ENCODE peak calls at places on chromosomes 12 and 14, in eight cellular contexts. Z is RWPE1, V is gastrocnemius medialis, I is uterus, O is choroid plexus epithelial cell, Q is WTC11, P is endothelial cell, T is nephron progenitor cell. F is an unnamed sample.

GRCh38 chr12:53252349-53252916 is 15.7 kb upstream of the ESPL1 start:
- DNase-seq in O (peak; percentile 24), T (no peak), I (peak; percentile 31), P (no peak), Q (no peak), Z (peak; percentile 62), V (no peak), F (peak; percentile 37)

GRCh38 chr12:3170423-3171194 is 93.4 kb downstream of the TSPAN9 start:
- DNase-seq in Z (peak; percentile 85), P (no peak), Q (no peak), T (no peak), O (peak; percentile 94), I (no peak), V (no peak), F (peak; percentile 67)

GRCh38 chr12:52876371-52876770 is 27.6 kb upstream of the KRT78 start:
- DNase-seq in O (no peak), V (no peak), P (no peak), I (no peak), T (no peak), Z (peak; percentile 77), Q (no peak), F (no peak)

GRCh38 chr14:50882932-50883826 is 11.3 kb downstream of the ABHD12B start:
- DNase-seq in T (no peak), O (no peak), I (no peak), P (no peak), Z (no peak), V (no peak), Q (no peak), F (no peak)

GRCh38 chr14:24206260-24207103 is 986 bp downstream of the TSSK4 start:
- DNase-seq in V (no peak), T (no peak), P (no peak), I (no peak), O (no peak), Z (no peak), Q (no peak), F (no peak)

GRCh38 chr14:92185559-92185958 is 63.8 kb downstream of the CPSF2 start:
- DNase-seq in V (no peak), I (no peak), T (no peak), O (no peak), Q (no peak), Z (no peak), P (no peak), F (no peak)

GRCh38 chr14:104361101-104361591 is 218.4 kb upstream of the C14orf180 start:
- DNase-seq in V (no peak), O (no peak), Q (no peak), I (no peak), P (no peak), T (no peak), Z (no peak), F (no peak)

GRCh38 chr14:70289138-70289537 is 70.3 kb downstream of the COX16 start:
- DNase-seq in I (no peak), T (no peak), P (no peak), Z (no peak), O (no peak), Q (no peak), V (no peak), F (no peak)

GRCh38 chr12:4032906-4033628 is 159.9 kb upstream of the PARP11 start:
- DNase-seq in Z (peak; percentile 29), T (no peak), I (no peak), V (no peak), Q (no peak), O (no peak), P (no peak), F (peak; percentile 64)

GRCh38 chr14:50055461-50056228 is 60.7 kb downstream of the VCPKMT start:
- DNase-seq in O (peak; percentile 19), I (no peak), T (no peak), Z (no peak), P (no peak), V (no peak), Q (no peak), F (no peak)

GRCh38 chr14:105748204-105748578 is 221.8 kb downstream of the TMEM121 start:
- DNase-seq in Z (peak; percentile 19), O (no peak), T (no peak), I (peak; percentile 34), V (no peak), Q (no peak), P (no peak), F (no peak)

GRCh38 chr14:104724981-104725771 is 1.1 kb downstream of the ADSS1 start:
- DNase-seq in V (peak; percentile 48), T (peak; percentile 63), I (peak; percentile 44), O (peak; percentile 62), Z (no peak), Q (peak; percentile 59), P (peak; percentile 50), F (peak; percentile 27)

GRCh38 chr12:6443361-6443983 is 1.3 kb upstream of the CD27 start:
- DNase-seq in Z (no peak), Q (no peak), P (no peak), O (no peak), V (no peak), T (no peak), I (no peak), F (no peak)

GRCh38 chr14:101374373-101375338 is 186.6 kb upstream of the DIO3 start:
- DNase-seq in V (no peak), I (no peak), Q (no peak), T (no peak), O (no peak), P (no peak), Z (no peak), F (no peak)

GRCh38 chr12:11726659-11727058 is 77.2 kb downstream of the ETV6 start:
- DNase-seq in Q (no peak), O (no peak), I (no peak), T (no peak), V (no peak), P (no peak), Z (no peak), F (no peak)

GRCh38 chr12:11724888-11725310 is 75.4 kb downstream of the ETV6 start:
- DNase-seq in P (no peak), V (no peak), Q (no peak), O (peak; percentile 88), I (no peak), T (no peak), Z (no peak), F (peak; percentile 73)

GRCh38 chr12:11727133-11727664 is 77.7 kb downstream of the ETV6 start:
- DNase-seq in Q (no peak), P (no peak), O (no peak), T (no peak), I (no peak), Z (no peak), V (no peak), F (no peak)

GRCh38 chr12:11723993-11724392 is 74.5 kb downstream of the ETV6 start:
- DNase-seq in I (no peak), T (peak; percentile 25), V (peak; percentile 84), P (no peak), O (peak; percentile 85), Z (no peak), Q (no peak), F (peak; percentile 15)

GRCh38 chr12:11725616-11726015 is 76.1 kb downstream of the ETV6 start:
- DNase-seq in Z (no peak), T (no peak), O (peak; percentile 54), V (no peak), I (no peak), Q (no peak), P (no peak), F (no peak)
- TF ChIP-seq CTCF in Z (no peak), T (no peak), O (no peak), V (no peak), I (no peak), Q (no peak), P (no peak), F (no peak)

GRCh38 chr12:13941258-13942249 is 39.8 kb downstream of the GRIN2B start:
- DNase-seq in O (peak; percentile 6), V (no peak), I (no peak), P (peak; percentile 57), Z (peak; percentile 58), T (peak; percentile 34), Q (peak; percentile 74), F (peak; percentile 53)
- TF ChIP-seq CTCF in O (no peak), V (no peak), I (no peak), P (peak; percentile 47), Z (no peak), T (peak; percentile 41), Q (peak; percentile 27), F (no peak)

DNA sequence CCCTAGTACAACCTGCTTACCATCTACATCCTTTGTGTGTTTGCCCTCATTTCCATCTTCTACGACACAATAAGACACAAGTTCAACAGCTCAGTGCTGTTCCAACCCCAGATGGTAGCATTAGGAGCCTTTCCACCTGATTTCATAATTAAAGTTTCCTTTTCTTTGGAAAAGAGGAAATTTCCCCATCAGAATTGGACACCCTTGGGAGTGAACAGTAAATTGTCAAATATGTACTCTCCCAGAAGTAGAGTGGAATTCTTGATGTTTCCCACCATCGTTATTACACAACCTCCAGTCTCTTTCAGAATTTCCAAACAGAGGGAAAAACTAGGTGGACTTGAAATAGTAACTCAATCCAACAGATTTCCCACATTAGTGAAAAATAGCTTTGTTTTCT is 337.6 kb upstream of the OR4E1 start:
- DNase-seq in Q (no peak), P (no peak), I (no peak), T (no peak), V (no peak), O (no peak), Z (no peak), F (no peak)
- TF ChIP-seq CTCF in Q (no peak), P (no peak), I (no peak), T (no peak), V (no peak), O (no peak), Z (no peak), F (no peak)

GRCh38 chr12:54616933-54617535 is 17.7 kb downstream of the LACRT start:
- DNase-seq in T (no peak), V (no peak), Q (no peak), Z (no peak), I (no peak), O (no peak), P (no peak), F (no peak)

GRCh38 chr12:54627304-54627703 is 7.4 kb downstream of the LACRT start:
- DNase-seq in P (no peak), V (no peak), O (no peak), I (no peak), Z (no peak), Q (no peak), T (no peak), F (no peak)

GRCh38 chr12:54624316-54625279 is 10.1 kb downstream of the LACRT start:
- DNase-seq in P (no peak), Z (no peak), V (no peak), Q (no peak), O (peak; percentile 52), T (no peak), I (no peak), F (peak; percentile 52)

GRCh38 chr12:54628186-54628846 is 6.4 kb downstream of the LACRT start:
- DNase-seq in Q (no peak), V (no peak), O (no peak), T (no peak), P (no peak), I (no peak), Z (no peak), F (no peak)

DNA sequence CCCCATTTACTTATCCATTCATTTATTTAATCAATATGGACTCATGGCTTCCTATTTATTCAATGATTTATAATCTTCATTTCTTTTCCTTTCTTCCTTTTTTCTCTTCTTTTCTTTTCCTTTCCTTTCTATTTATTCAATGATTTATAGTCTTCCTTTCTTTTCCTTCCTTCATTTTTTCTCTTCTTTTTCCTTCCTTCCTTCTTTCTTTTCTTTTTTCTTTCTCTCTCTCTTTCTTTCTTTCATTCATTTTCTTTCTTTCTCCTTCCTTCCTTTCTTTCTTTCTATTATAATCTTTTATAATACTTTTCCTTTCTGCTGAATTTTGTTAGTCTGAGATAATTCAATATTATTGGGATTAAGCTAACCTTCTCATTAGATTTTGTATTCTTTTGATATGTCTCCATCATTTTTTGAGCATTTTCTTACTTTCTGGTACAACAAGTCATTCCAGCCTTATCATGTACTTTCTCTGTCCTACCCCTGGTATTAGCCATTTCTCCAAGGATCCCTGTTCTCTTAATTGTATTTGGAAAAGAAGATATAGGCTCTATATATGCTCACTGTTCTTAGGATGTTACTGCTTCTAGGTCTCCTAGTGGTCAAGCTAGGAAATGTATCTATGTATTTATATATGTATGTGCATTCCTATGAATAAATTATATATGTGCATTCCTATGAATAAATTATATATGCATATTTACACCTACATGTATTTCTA is 12.1 kb downstream of the LACRT start:
- DNase-seq in Q (no peak), O (peak; percentile 39), Z (peak; percentile 30), T (no peak), I (no peak), P (no peak), V (no peak), F (no peak)
- TF ChIP-seq CTCF in Q (no peak), O (peak; percentile 43), Z (peak; percentile 5), T (peak; percentile 38), I (no peak), P (peak; percentile 49), V (peak; percentile 21), F (peak; percentile 35)